ENCODE peak calls at places on chromosomes 1 and 21, in four cellular contexts. M, S, I and T are unnamed samples.

GRCh38 chr1:34681481-34682451 is 73.1 kb upstream of the GJB5 start:
- DNase-seq in M (peak), S (peak), I (peak), T (peak)

GRCh38 chr1:85116856-85117255 is 68.6 kb upstream of the MCOLN3 start:
- DNase-seq in S (no peak), I (no peak), M (no peak), T (no peak)

GRCh38 chr1:215160351-215160750 is 77.8 kb downstream of the KCNK2 start:
- DNase-seq in M (no peak), S (no peak), I (no peak), T (no peak)

GRCh38 chr1:91836307-91837056 is 49.5 kb downstream of the TGFBR3 start:
- DNase-seq in S (no peak), M (no peak), I (no peak), T (no peak)

GRCh38 chr1:179143332-179143731 is 61.5 kb downstream of the TOR3A start:
- DNase-seq in S (peak), M (no peak), I (no peak), T (no peak)

GRCh38 chr1:79117376-79117775 is 110.8 kb upstream of the ADGRL4 start:
- DNase-seq in M (no peak), I (no peak), S (no peak), T (no peak)

GRCh38 chr1:115089443-115090340 is at the start of gene TSPAN2:
- DNase-seq in I (no peak), S (peak), M (peak), T (peak)

GRCh38 chr1:228275154-228275434 is 67.2 kb downstream of the OBSCN start:
- DNase-seq in M (no peak), I (no peak), S (no peak), T (no peak)

GRCh38 chr1:16115468-16116363 is 40.2 kb downstream of the EPHA2 start:
- DNase-seq in M (no peak), S (no peak), I (no peak), T (peak)

GRCh38 chr1:24516506-24516905 is 13.9 kb downstream of the RCAN3 start:
- DNase-seq in S (no peak), M (no peak), I (no peak), T (no peak)

GRCh38 chr1:227730630-227731151 is 4.4 kb downstream of the JMJD4 start:
- DNase-seq in I (peak), M (no peak), S (no peak), T (no peak)

GRCh38 chr1:23444104-23444533 is 19.6 kb upstream of the TCEA3 start:
- DNase-seq in I (no peak), S (no peak), M (peak), T (no peak)

GRCh38 chr1:81690881-81691453 is 109.8 kb upstream of the ADGRL2 start:
- DNase-seq in M (no peak), I (no peak), S (no peak), T (no peak)

GRCh38 chr1:62218603-62219002 is 24.0 kb downstream of the L1TD1 start:
- DNase-seq in M (no peak), S (no peak), I (no peak), T (no peak)

GRCh38 chr21:44349847-44350772 is 3.3 kb upstream of the TRPM2 start:
- DNase-seq in S (no peak), I (no peak), M (no peak), T (peak)

GRCh38 chr1:67679691-67680090 is 5.3 kb upstream of the GADD45A start:
- DNase-seq in I (no peak), S (no peak), M (no peak), T (no peak)

GRCh38 chr1:6922096-6922931 is 137.1 kb downstream of the CAMTA1 start:
- DNase-seq in S (no peak), I (no peak), M (no peak), T (no peak)

GRCh38 chr1:21574464-21575151 is 65.4 kb downstream of the ALPL start:
- DNase-seq in S (no peak), M (peak), I (peak), T (peak)

GRCh38 chr1:94384485-94385353 is 33.5 kb upstream of the ABCD3 start:
- DNase-seq in M (no peak), I (peak), S (peak), T (no peak)
- TF ChIP-seq NR3C1 in M (no peak), I (no peak), S (no peak), T (no peak)

GRCh38 chr1:235013512-235013911 is 115.1 kb downstream of the TOMM20 start:
- DNase-seq in M (no peak), S (no peak), I (no peak), T (no peak)

GRCh38 chr1:235009561-235010306 is 118.9 kb downstream of the TOMM20 start:
- DNase-seq in M (no peak), S (no peak), I (no peak), T (no peak)

GRCh38 chr1:235011064-235011598 is 117.5 kb downstream of the TOMM20 start:
- DNase-seq in I (no peak), M (no peak), S (no peak), T (no peak)

GRCh38 chr1:235012436-235013210 is 116.0 kb downstream of the TOMM20 start:
- DNase-seq in M (no peak), S (no peak), I (no peak), T (no peak)

GRCh38 chr1:235011599-235012435 is 116.8 kb downstream of the TOMM20 start:
- DNase-seq in S (peak), I (no peak), M (peak), T (no peak)
- TF ChIP-seq NR3C1 in S (no peak), I (no peak), M (no peak), T (no peak)

DNA sequence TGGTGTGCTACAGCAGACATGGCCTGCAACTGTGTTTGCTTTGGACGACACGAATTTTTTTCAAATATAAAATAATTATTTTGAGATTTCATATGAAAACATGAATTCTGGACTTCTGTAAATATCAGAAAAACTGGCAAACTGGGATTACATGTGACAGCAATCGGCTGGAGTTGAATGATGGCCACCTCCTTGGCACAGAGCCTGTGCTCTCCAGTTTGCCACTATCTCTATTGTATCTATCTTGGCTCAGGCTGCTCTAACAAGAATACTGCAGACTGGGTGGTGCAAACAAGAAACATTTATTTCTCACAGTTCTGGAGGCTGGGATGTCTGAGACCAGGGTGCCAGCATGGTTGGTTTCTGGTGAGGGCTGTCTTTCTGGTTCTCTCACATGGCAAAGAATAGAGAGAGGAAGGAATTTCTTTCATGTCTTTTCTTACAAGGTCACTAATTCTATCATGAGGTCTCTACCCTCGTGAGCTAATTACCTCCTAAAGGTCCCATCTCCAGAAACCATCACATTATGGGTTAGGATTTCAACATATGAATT is 34.4 kb upstream of the POU2F1 start:
- DNase-seq in M (no peak), S (no peak), I (no peak), T (no peak)
- TF ChIP-seq NR3C1 in M (no peak), S (no peak), I (no peak), T (no peak)

DNA sequence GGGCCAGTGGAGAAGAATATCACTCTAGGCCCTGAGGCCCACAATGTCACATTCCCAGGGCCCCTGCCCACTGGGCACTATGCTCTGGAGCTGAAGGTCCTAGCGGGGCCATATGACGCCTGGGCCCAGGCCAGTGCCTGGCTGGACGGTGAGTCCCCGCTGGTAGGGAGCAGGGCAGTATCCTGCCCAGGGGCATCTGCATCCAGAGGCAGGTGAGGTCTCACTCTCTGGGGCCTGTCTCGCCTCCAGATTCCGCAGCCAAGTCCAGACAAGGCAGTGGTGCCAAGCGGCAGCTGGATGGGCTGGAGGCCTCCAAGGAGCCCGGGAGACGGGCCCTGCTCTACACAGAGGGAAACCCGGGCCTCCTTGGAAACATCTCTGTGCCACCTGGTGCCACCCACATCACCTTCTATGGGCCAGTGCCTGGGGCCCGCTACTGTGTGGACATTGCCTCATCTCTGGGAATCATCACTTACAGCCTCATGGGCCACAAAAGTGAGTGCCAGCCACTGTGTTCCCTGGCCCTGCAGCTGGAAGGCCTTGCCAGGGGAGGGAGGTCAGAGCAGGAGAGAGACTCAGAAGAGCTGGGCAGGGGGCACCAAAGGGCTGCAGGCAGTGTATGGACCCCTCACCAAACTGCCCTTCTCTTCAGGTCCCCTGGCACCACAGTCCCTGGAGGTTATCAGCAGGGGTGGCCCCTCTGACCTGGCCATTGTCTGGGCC is 11.1 kb upstream of the PTPN7 start:
- DNase-seq in S (no peak), I (no peak), M (no peak), T (no peak)
- TF ChIP-seq NR3C1 in S (no peak), I (no peak), M (no peak), T (no peak)

GRCh38 chr21:29386803-29387202 is 88.1 kb downstream of the BACH1 start:
- DNase-seq in S (no peak), M (no peak), I (no peak), T (no peak)

GRCh38 chr21:29379517-29380054 is 80.9 kb downstream of the BACH1 start:
- DNase-seq in M (no peak), S (no peak), I (no peak), T (no peak)

GRCh38 chr21:29384608-29385359 is 86.1 kb downstream of the BACH1 start:
- DNase-seq in I (no peak), S (no peak), M (no peak), T (no peak)

GRCh38 chr21:29378814-29379213 is 80.1 kb downstream of the BACH1 start:
- DNase-seq in M (no peak), S (no peak), I (no peak), T (no peak)

GRCh38 chr21:29382029-29382654 is 83.4 kb downstream of the BACH1 start:
- DNase-seq in M (no peak), S (no peak), I (peak), T (no peak)
- TF ChIP-seq NR3C1 in M (no peak), S (no peak), I (no peak), T (no peak)

GRCh38 chr21:36126166-36126565 is 8.7 kb upstream of the CBR3 start:
- DNase-seq in I (no peak), M (no peak), S (no peak), T (no peak)

GRCh38 chr21:36125513-36126121 is 9.3 kb upstream of the CBR3 start:
- DNase-seq in I (peak), M (peak), S (peak), T (peak)

GRCh38 chr21:36124395-36124794 is 10.5 kb upstream of the CBR3 start:
- DNase-seq in I (no peak), S (no peak), M (no peak), T (no peak)

GRCh38 chr21:36120304-36120902 is 14.5 kb upstream of the CBR3 start:
- DNase-seq in I (no peak), S (no peak), M (no peak), T (no peak)

GRCh38 chr21:36122977-36123376 is 11.9 kb upstream of the CBR3 start:
- DNase-seq in I (no peak), S (no peak), M (peak), T (no peak)
- TF ChIP-seq NR3C1 in I (no peak), S (no peak), M (no peak), T (no peak)